ENCODE peak calls at places on chromosomes 7 and 10, in five cellular contexts. S is GM23338, P is Peyer's patch, M is tibial artery, B is A549. I is an unnamed sample.

GRCh38 chr10:52210161-52210560 is 103.9 kb upstream of the DKK1 start:
- DNase-seq in M (no peak), B (no peak), S (no peak), P (no peak), I (no peak)

GRCh38 chr10:33145451-33146188 is 187.6 kb upstream of the ITGB1 start:
- DNase-seq in M (no peak), P (no peak), S (no peak), B (no peak), I (no peak)

GRCh38 chr10:7480742-7481381 is 70.0 kb upstream of the SFMBT2 start:
- DNase-seq in M (no peak), S (no peak), P (peak; percentile 79), B (no peak), I (no peak)

GRCh38 chr7:35035511-35035921 is 1.8 kb downstream of the DPY19L1 start:
- DNase-seq in S (peak; percentile 60), P (no peak), M (no peak), B (peak; percentile 29), I (no peak)

GRCh38 chr10:48496831-48497792 is 107.8 kb downstream of the ARHGAP22 start:
- DNase-seq in B (no peak), P (peak; percentile 8), S (no peak), M (peak; percentile 29), I (no peak)

GRCh38 chr7:73652541-73652949 is 15.1 kb upstream of the VPS37D start:
- DNase-seq in P (no peak), B (no peak), S (no peak), M (no peak), I (peak; percentile 13)

GRCh38 chr7:131042269-131043160 is 285.2 kb upstream of the MKLN1 start:
- DNase-seq in B (no peak), S (peak; percentile 65), M (no peak), P (no peak), I (no peak)

GRCh38 chr7:31126976-31127375 is 74.9 kb downstream of the ADCYAP1R1 start:
- DNase-seq in S (no peak), P (no peak), B (no peak), M (no peak), I (no peak)

GRCh38 chr7:104252409-104253134 is 44.8 kb upstream of the ORC5 start:
- DNase-seq in P (no peak), S (peak; percentile 56), M (no peak), B (peak; percentile 18), I (no peak)

GRCh38 chr10:126243976-126244375 is 144.3 kb downstream of the ADAM12 start:
- DNase-seq in S (no peak), P (no peak), B (no peak), M (no peak), I (no peak)

GRCh38 chr7:30933124-30933893 is 21.7 kb downstream of the AQP1 start:
- DNase-seq in B (no peak), P (no peak), S (peak; percentile 54), M (no peak), I (peak; percentile 41)

GRCh38 chr7:70893422-70893821 is 238.5 kb upstream of the GALNT17 start:
- DNase-seq in M (no peak), P (no peak), B (no peak), S (no peak), I (no peak)

GRCh38 chr7:70893985-70894722 is 237.8 kb upstream of the GALNT17 start:
- DNase-seq in B (no peak), P (no peak), M (no peak), S (peak; percentile 90), I (no peak)

GRCh38 chr7:70886547-70886946 is 245.4 kb upstream of the GALNT17 start:
- DNase-seq in B (no peak), M (no peak), P (no peak), S (peak; percentile 48), I (no peak)

GRCh38 chr7:70887186-70887585 is 244.8 kb upstream of the GALNT17 start:
- DNase-seq in P (no peak), M (no peak), B (no peak), S (no peak), I (no peak)

GRCh38 chr7:70890147-70890969 is 241.6 kb upstream of the GALNT17 start:
- DNase-seq in P (no peak), M (no peak), S (peak; percentile 39), B (no peak), I (no peak)
- H3K27ac ChIP-seq in P (no peak overlapping the region), M (no peak overlapping the region), S (no peak overlapping the region), B (no peak overlapping the region), I (no peak overlapping the region)

GRCh38 chr7:5594616-5595544 is 171.2 kb upstream of the TNRC18 start:
- DNase-seq in B (no peak), P (no peak), M (no peak), S (peak; percentile 82), I (no peak)

GRCh38 chr7:5589819-5590595 is 166.4 kb upstream of the TNRC18 start:
- DNase-seq in M (no peak), P (no peak), S (no peak), B (no peak), I (no peak)

GRCh38 chr7:5595545-5596045 is 172.0 kb upstream of the TNRC18 start:
- DNase-seq in M (no peak), P (no peak), B (peak; percentile 58), S (no peak), I (peak; percentile 64)

GRCh38 chr7:5590596-5591546 is 167.2 kb upstream of the TNRC18 start:
- DNase-seq in B (no peak), P (no peak), S (no peak), M (no peak), I (no peak)

DNA sequence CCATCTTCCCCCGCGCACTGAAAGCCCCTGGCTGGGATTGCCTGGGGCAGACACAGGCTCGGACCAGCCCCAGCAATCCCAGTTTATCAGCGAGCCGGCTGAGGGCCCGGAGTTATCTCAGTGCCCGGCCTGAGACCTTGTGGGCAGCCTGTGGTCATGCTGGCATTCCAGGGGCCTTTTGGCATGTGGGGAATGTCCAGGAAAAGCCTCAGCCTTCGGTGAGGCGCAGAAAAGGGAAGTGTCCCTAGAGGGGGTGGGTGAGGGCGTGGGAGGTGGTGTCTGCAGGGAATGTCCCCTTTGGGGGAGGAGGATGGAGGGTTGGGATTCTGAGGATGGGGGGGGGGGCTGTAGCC is 167.9 kb upstream of the TNRC18 start:
- DNase-seq in B (peak; percentile 66), P (no peak), S (peak; percentile 74), M (no peak), I (no peak)
- H3K4me1 ChIP-seq in B (peaks cover 27% of the 10 kb centered on the region), P (peaks cover 32% of the 10 kb centered on the region), S (peaks cover 28% of the 10 kb centered on the region), M (peaks cover 50% of the 10 kb centered on the region), I (no peaks in the 10 kb centered on the region)

DNA sequence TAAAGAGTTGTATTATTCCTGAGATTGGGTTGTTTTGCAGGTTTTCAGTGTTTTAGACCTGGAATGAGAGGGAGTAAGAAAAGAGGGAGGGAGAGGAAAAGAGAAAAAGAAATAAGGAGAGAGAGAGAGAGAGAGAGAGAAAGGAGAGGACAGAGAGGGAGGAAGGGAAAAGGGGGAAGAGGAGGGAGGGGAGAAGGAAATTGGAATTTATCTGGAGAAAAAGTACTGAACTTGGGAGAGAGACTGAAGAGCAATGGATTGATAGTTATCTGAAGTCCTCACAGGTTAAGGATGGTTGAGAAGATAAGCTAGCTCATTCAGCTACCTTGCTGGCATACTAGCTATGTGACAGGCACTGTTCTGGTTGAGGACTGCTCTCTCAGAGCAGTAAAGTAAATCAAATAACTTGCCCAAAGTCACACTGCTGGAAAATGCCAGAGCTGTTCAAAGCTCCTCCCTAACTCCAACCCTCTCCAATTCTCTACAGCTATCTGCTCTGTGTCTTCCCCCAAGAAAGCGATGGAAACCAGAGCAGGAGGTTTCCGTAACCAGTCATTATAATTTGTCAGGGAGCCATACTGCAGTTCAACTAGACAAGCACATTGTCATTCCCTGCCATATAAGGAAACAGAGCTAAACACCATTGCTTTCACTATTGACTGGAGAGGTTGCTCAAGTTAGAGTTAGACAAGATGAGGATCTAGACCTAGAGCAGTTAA is 10.7 kb downstream of the CALD1 start:
- DNase-seq in B (no peak), M (no peak), P (no peak), S (no peak), I (no peak)
- H3K27ac ChIP-seq in B (no peak overlapping the region), M (peak overlapping the region; percentile 94), P (peak overlapping the region; percentile 3), S (peak overlapping the region; percentile 23), I (peak overlapping the region; percentile 89)

DNA sequence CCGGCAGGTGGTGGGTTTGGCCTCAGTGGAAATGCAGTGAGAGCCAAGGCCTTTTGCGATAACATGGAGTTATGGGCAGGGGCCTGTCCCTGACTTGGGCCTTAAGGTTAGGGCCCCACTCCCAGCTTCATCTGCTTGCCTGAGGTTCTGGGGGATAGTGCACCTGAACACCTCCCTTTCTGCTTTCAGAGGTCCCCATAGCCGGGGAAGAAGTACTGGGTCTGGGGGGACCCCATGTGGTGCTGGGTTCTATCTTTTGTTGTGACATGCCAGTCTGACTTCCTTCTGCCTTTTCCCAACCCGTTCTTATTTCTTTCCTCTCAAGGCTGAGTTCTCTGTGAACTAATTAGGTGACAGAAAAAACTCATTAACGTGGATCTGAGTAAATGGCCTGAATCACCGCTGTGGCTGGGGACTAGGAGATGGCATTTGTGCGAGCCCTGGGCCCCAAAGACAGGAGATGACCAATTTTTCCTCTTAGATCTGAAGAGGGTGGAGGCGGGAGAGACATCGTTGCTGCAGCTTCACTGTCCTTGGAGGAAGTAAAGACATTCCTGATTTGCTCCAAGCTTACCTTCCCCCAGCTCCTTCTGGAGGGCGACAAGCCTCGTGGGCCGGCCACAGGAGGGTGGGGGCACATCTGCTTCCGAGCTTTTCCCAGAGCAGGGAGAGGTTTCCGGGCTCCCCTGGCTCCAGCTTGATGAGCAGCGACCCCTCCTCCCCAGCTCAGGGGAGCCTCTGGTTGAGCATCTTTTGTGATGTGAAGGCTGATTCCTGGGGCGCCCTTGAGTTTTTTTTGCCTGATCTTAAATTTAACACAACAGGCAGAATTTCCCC is 2.0 kb downstream of the AGAP3 start:
- DNase-seq in S (peak; percentile 53), M (peak; percentile 64), P (no peak), B (no peak), I (no peak)
- H3K4me1 ChIP-seq in S (peaks cover 34% of the 10 kb centered on the region), M (peaks cover 44% of the 10 kb centered on the region), P (peaks cover 16% of the 10 kb centered on the region), B (peaks cover 34% of the 10 kb centered on the region), I (no peaks in the 10 kb centered on the region)

GRCh38 chr10:67858971-67859370 is 21.0 kb upstream of the DNAJC12 start:
- DNase-seq in M (no peak), S (no peak), P (no peak), B (no peak), I (no peak)

GRCh38 chr10:67863094-67863493 is 21.4 kb upstream of the SIRT1 start:
- DNase-seq in S (peak; percentile 12), B (no peak), M (no peak), P (no peak), I (no peak)

GRCh38 chr10:67864560-67865371 is 19.7 kb upstream of the SIRT1 start:
- DNase-seq in S (no peak), M (no peak), B (no peak), P (no peak), I (no peak)

DNA sequence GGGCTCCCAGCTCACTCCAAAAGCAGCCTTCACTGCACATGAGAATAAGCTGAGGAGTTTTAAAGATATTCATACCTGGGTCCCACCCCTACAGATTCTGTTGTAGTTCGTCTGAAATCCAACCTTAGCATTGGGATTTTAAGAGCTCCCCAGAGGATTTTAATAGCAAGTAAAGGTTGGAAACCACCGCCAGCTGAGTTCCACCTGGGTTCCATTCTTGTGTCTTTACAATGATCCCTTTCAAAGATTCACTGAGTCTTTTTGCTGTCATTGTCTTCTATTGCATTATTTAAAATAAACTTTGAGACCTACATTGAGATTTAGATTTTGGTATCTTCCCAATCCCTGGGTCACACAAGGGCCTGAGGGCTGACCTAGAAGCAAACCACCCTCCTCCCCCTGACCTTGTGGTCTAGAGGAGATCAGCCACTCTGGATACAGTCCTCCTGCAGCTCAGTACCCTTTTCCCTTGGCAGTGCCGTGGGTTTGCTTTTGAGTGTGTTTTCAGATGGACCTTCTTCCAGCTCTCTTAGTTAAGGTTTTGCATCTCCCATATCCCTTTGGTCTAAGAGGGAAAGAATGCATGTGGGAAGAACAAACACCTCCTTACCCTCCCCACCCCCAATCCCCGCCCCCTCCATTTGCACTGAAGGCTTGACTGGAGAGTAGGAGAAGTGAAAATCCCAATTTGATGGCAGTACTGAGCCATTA is 22.6 kb upstream of the SIRT1 start:
- DNase-seq in P (no peak), B (no peak), M (no peak), S (peak; percentile 79), I (no peak)
- H3K27ac ChIP-seq in P (no peak overlapping the region), B (no peak overlapping the region), M (no peak overlapping the region), S (peak overlapping the region; percentile 93), I (no peak overlapping the region)

I was measured in aorta.